ENCODE peak calls at places on chromosomes 2 and 18, in ten cellular contexts. One of them, this sample, is unnamed.

GRCh38 chr2:96580771-96581170 is 44.2 kb downstream of the ARID5A start:
- DNase-seq in astrocyte of the spinal cord: no peak
- DNase-seq in SK-N-MC: no peak
- DNase-seq in NCI-H1417: no peak
- DNase-seq in fibroblast of lung: peak
- DNase-seq in AG08395: peak
- DNase-seq in NCI-H345: no peak
- DNase-seq in stimulated activated CD4-positive, alpha-beta T cell treated with anti-CD3 and anti-CD28 coated beads, Interleukin-2, amount 100 ng/mL, for 24 hours: no peak
- DNase-seq in HuH-7: peak
- DNase-seq in mammary epithelial cell: peak
- DNase-seq in this sample: peak

GRCh38 chr18:76823574-76823973 is 1.2 kb downstream of the ZNF236 start:
- DNase-seq in NCI-H345: no peak
- DNase-seq in mammary epithelial cell: no peak
- DNase-seq in AG08395: no peak
- DNase-seq in fibroblast of lung: peak
- DNase-seq in astrocyte of the spinal cord: peak
- DNase-seq in NCI-H1417: no peak
- DNase-seq in stimulated activated CD4-positive, alpha-beta T cell treated with anti-CD3 and anti-CD28 coated beads, Interleukin-2, amount 100 ng/mL, for 24 hours: peak
- DNase-seq in HuH-7: no peak
- DNase-seq in SK-N-MC: no peak
- DNase-seq in this sample: no peak

GRCh38 chr18:12369211-12369610 is 7.8 kb downstream of the AFG3L2 start:
- DNase-seq in AG08395: no peak
- DNase-seq in NCI-H345: no peak
- DNase-seq in stimulated activated CD4-positive, alpha-beta T cell treated with anti-CD3 and anti-CD28 coated beads, Interleukin-2, amount 100 ng/mL, for 24 hours: no peak
- DNase-seq in fibroblast of lung: no peak
- DNase-seq in SK-N-MC: no peak
- DNase-seq in mammary epithelial cell: no peak
- DNase-seq in NCI-H1417: no peak
- DNase-seq in HuH-7: no peak
- DNase-seq in astrocyte of the spinal cord: no peak
- DNase-seq in this sample: no peak

GRCh38 chr2:39697480-39697879 is 31.8 kb downstream of the TMEM178A start:
- DNase-seq in stimulated activated CD4-positive, alpha-beta T cell treated with anti-CD3 and anti-CD28 coated beads, Interleukin-2, amount 100 ng/mL, for 24 hours: no peak
- DNase-seq in astrocyte of the spinal cord: peak
- DNase-seq in SK-N-MC: no peak
- DNase-seq in HuH-7: no peak
- DNase-seq in NCI-H1417: no peak
- DNase-seq in NCI-H345: no peak
- DNase-seq in fibroblast of lung: peak
- DNase-seq in AG08395: no peak
- DNase-seq in mammary epithelial cell: no peak
- DNase-seq in this sample: no peak

GRCh38 chr2:201777869-201778268 is 2.9 kb downstream of the ALS2 start:
- DNase-seq in stimulated activated CD4-positive, alpha-beta T cell treated with anti-CD3 and anti-CD28 coated beads, Interleukin-2, amount 100 ng/mL, for 24 hours: no peak
- DNase-seq in NCI-H1417: peak
- DNase-seq in fibroblast of lung: no peak
- DNase-seq in mammary epithelial cell: no peak
- DNase-seq in HuH-7: no peak
- DNase-seq in NCI-H345: no peak
- DNase-seq in SK-N-MC: no peak
- DNase-seq in astrocyte of the spinal cord: no peak
- DNase-seq in AG08395: no peak
- DNase-seq in this sample: no peak

GRCh38 chr2:239307921-239308620 is 92.7 kb downstream of the HDAC4 start:
- DNase-seq in HuH-7: no peak
- DNase-seq in fibroblast of lung: no peak
- DNase-seq in stimulated activated CD4-positive, alpha-beta T cell treated with anti-CD3 and anti-CD28 coated beads, Interleukin-2, amount 100 ng/mL, for 24 hours: no peak
- DNase-seq in astrocyte of the spinal cord: no peak
- DNase-seq in NCI-H345: no peak
- DNase-seq in mammary epithelial cell: no peak
- DNase-seq in SK-N-MC: no peak
- DNase-seq in AG08395: peak
- DNase-seq in NCI-H1417: no peak
- DNase-seq in this sample: no peak

GRCh38 chr2:179886-180285 is 83.9 kb downstream of the SH3YL1 start:
- DNase-seq in AG08395: no peak
- DNase-seq in NCI-H1417: no peak
- DNase-seq in mammary epithelial cell: no peak
- DNase-seq in astrocyte of the spinal cord: no peak
- DNase-seq in stimulated activated CD4-positive, alpha-beta T cell treated with anti-CD3 and anti-CD28 coated beads, Interleukin-2, amount 100 ng/mL, for 24 hours: no peak
- DNase-seq in SK-N-MC: no peak
- DNase-seq in NCI-H345: no peak
- DNase-seq in HuH-7: no peak
- DNase-seq in fibroblast of lung: no peak
- DNase-seq in this sample: no peak

GRCh38 chr2:8644605-8645175 is 37.2 kb upstream of the ID2 start:
- DNase-seq in fibroblast of lung: no peak
- DNase-seq in HuH-7: no peak
- DNase-seq in stimulated activated CD4-positive, alpha-beta T cell treated with anti-CD3 and anti-CD28 coated beads, Interleukin-2, amount 100 ng/mL, for 24 hours: no peak
- DNase-seq in NCI-H1417: no peak
- DNase-seq in mammary epithelial cell: no peak
- DNase-seq in SK-N-MC: no peak
- DNase-seq in NCI-H345: no peak
- DNase-seq in astrocyte of the spinal cord: no peak
- DNase-seq in AG08395: no peak
- DNase-seq in this sample: no peak

GRCh38 chr2:12090590-12090989 is 344.2 kb downstream of the LPIN1 start:
- DNase-seq in NCI-H1417: no peak
- DNase-seq in astrocyte of the spinal cord: no peak
- DNase-seq in fibroblast of lung: peak
- DNase-seq in NCI-H345: no peak
- DNase-seq in AG08395: no peak
- DNase-seq in mammary epithelial cell: no peak
- DNase-seq in SK-N-MC: no peak
- DNase-seq in HuH-7: no peak
- DNase-seq in stimulated activated CD4-positive, alpha-beta T cell treated with anti-CD3 and anti-CD28 coated beads, Interleukin-2, amount 100 ng/mL, for 24 hours: no peak
- DNase-seq in this sample: no peak

GRCh38 chr18:10524507-10525425 is 1.1 kb upstream of the NAPG start:
- DNase-seq in HuH-7: no peak
- DNase-seq in NCI-H1417: no peak
- DNase-seq in AG08395: no peak
- DNase-seq in mammary epithelial cell: peak
- DNase-seq in stimulated activated CD4-positive, alpha-beta T cell treated with anti-CD3 and anti-CD28 coated beads, Interleukin-2, amount 100 ng/mL, for 24 hours: no peak
- DNase-seq in SK-N-MC: no peak
- DNase-seq in astrocyte of the spinal cord: peak
- DNase-seq in fibroblast of lung: peak
- DNase-seq in NCI-H345: no peak
- DNase-seq in this sample: no peak

GRCh38 chr2:120079647-120080046 is 66.8 kb downstream of the EPB41L5 start:
- DNase-seq in mammary epithelial cell: no peak
- DNase-seq in NCI-H1417: no peak
- DNase-seq in AG08395: no peak
- DNase-seq in SK-N-MC: no peak
- DNase-seq in NCI-H345: no peak
- DNase-seq in fibroblast of lung: no peak
- DNase-seq in astrocyte of the spinal cord: no peak
- DNase-seq in stimulated activated CD4-positive, alpha-beta T cell treated with anti-CD3 and anti-CD28 coated beads, Interleukin-2, amount 100 ng/mL, for 24 hours: no peak
- DNase-seq in HuH-7: no peak
- DNase-seq in this sample: no peak

GRCh38 chr18:54888933-54889332 is 60.7 kb downstream of the RAB27B start:
- DNase-seq in SK-N-MC: no peak
- DNase-seq in astrocyte of the spinal cord: peak
- DNase-seq in NCI-H1417: no peak
- DNase-seq in stimulated activated CD4-positive, alpha-beta T cell treated with anti-CD3 and anti-CD28 coated beads, Interleukin-2, amount 100 ng/mL, for 24 hours: no peak
- DNase-seq in mammary epithelial cell: peak
- DNase-seq in HuH-7: no peak
- DNase-seq in fibroblast of lung: peak
- DNase-seq in NCI-H345: no peak
- DNase-seq in AG08395: peak
- DNase-seq in this sample: no peak

GRCh38 chr2:168649105-168649504 is 153.3 kb upstream of the NOSTRIN start:
- DNase-seq in stimulated activated CD4-positive, alpha-beta T cell treated with anti-CD3 and anti-CD28 coated beads, Interleukin-2, amount 100 ng/mL, for 24 hours: no peak
- DNase-seq in SK-N-MC: no peak
- DNase-seq in NCI-H1417: peak
- DNase-seq in fibroblast of lung: no peak
- DNase-seq in AG08395: no peak
- DNase-seq in NCI-H345: no peak
- DNase-seq in astrocyte of the spinal cord: no peak
- DNase-seq in mammary epithelial cell: no peak
- DNase-seq in HuH-7: no peak
- DNase-seq in this sample: no peak

This sample was measured in HEK293T.